ENCODE peak calls at places on chromosomes 13 and 19, in nine cellular contexts. One of them, this sample, is unnamed.

GRCh38 chr19:58519087-58519354 is 589 bp downstream of the ZBTB45 start:
- DNase-seq in fibroblast of lung: peak
- DNase-seq in BJ: peak
- DNase-seq in GM12865: peak
- DNase-seq in endothelial cell: peak
- DNase-seq in tibial artery: peak
- DNase-seq in fibroblast of the aortic adventitia: peak
- DNase-seq in astrocyte: peak
- DNase-seq in adrenal gland: peak
- DNase-seq in this sample: peak

GRCh38 chr19:507286-508203 is at the start of gene TPGS1:
- DNase-seq in fibroblast of lung: peak
- DNase-seq in BJ: no peak
- DNase-seq in GM12865: peak
- DNase-seq in endothelial cell: peak
- DNase-seq in tibial artery: peak
- DNase-seq in fibroblast of the aortic adventitia: peak
- DNase-seq in astrocyte: no peak
- DNase-seq in adrenal gland: no peak
- DNase-seq in this sample: peak

GRCh38 chr13:35475131-35475959 is 1.1 kb downstream of the MAB21L1 start:
- DNase-seq in fibroblast of lung: peak
- DNase-seq in BJ: no peak
- DNase-seq in GM12865: peak
- DNase-seq in endothelial cell: peak
- DNase-seq in tibial artery: peak
- DNase-seq in fibroblast of the aortic adventitia: peak
- DNase-seq in astrocyte: peak
- DNase-seq in adrenal gland: peak
- DNase-seq in this sample: no peak

GRCh38 chr13:110712081-110712848 is 1.2 kb upstream of the ING1 start:
- DNase-seq in fibroblast of lung: peak
- DNase-seq in BJ: no peak
- DNase-seq in GM12865: peak
- DNase-seq in endothelial cell: peak
- DNase-seq in tibial artery: peak
- DNase-seq in fibroblast of the aortic adventitia: peak
- DNase-seq in astrocyte: peak
- DNase-seq in adrenal gland: peak
- DNase-seq in this sample: peak

GRCh38 chr13:44373601-44374347 is at the start of gene SERP2:
- DNase-seq in fibroblast of lung: peak
- DNase-seq in BJ: no peak
- DNase-seq in GM12865: no peak
- DNase-seq in endothelial cell: peak
- DNase-seq in tibial artery: no peak
- DNase-seq in fibroblast of the aortic adventitia: peak
- DNase-seq in astrocyte: peak
- DNase-seq in adrenal gland: peak
- DNase-seq in this sample: peak

GRCh38 chr13:110536006-110536693 is 25.4 kb downstream of the RAB20 start:
- DNase-seq in fibroblast of lung: no peak
- DNase-seq in BJ: no peak
- DNase-seq in GM12865: no peak
- DNase-seq in endothelial cell: no peak
- DNase-seq in tibial artery: peak
- DNase-seq in fibroblast of the aortic adventitia: no peak
- DNase-seq in astrocyte: no peak
- DNase-seq in adrenal gland: peak
- DNase-seq in this sample: no peak

GRCh38 chr19:4430760-4431159 is 26.8 kb downstream of the UBXN6 start:
- DNase-seq in fibroblast of lung: no peak
- DNase-seq in BJ: no peak
- DNase-seq in GM12865: peak
- DNase-seq in endothelial cell: no peak
- DNase-seq in tibial artery: no peak
- DNase-seq in fibroblast of the aortic adventitia: no peak
- DNase-seq in astrocyte: no peak
- DNase-seq in adrenal gland: peak
- DNase-seq in this sample: no peak

GRCh38 chr13:87123987-87124784 is 547.0 kb upstream of the SLITRK5 start:
- DNase-seq in fibroblast of lung: peak
- DNase-seq in BJ: peak
- DNase-seq in GM12865: no peak
- DNase-seq in endothelial cell: no peak
- DNase-seq in tibial artery: no peak
- DNase-seq in fibroblast of the aortic adventitia: peak
- DNase-seq in astrocyte: peak
- DNase-seq in adrenal gland: no peak
- DNase-seq in this sample: no peak

GRCh38 chr19:50695251-50696064 is 24.1 kb downstream of the SHANK1 start:
- DNase-seq in fibroblast of lung: no peak
- DNase-seq in BJ: no peak
- DNase-seq in GM12865: no peak
- DNase-seq in endothelial cell: peak
- DNase-seq in tibial artery: no peak
- DNase-seq in fibroblast of the aortic adventitia: no peak
- DNase-seq in astrocyte: no peak
- DNase-seq in adrenal gland: no peak
- DNase-seq in this sample: no peak

GRCh38 chr13:46575843-46576242 is 22.9 kb downstream of the LRCH1 start:
- DNase-seq in fibroblast of lung: peak
- DNase-seq in BJ: no peak
- DNase-seq in GM12865: no peak
- DNase-seq in endothelial cell: no peak
- DNase-seq in tibial artery: no peak
- DNase-seq in fibroblast of the aortic adventitia: peak
- DNase-seq in astrocyte: peak
- DNase-seq in adrenal gland: peak
- DNase-seq in this sample: no peak

GRCh38 chr13:33489563-33489962 is 204.0 kb upstream of the STARD13 start:
- DNase-seq in fibroblast of lung: no peak
- DNase-seq in BJ: no peak
- DNase-seq in GM12865: no peak
- DNase-seq in endothelial cell: no peak
- DNase-seq in tibial artery: no peak
- DNase-seq in fibroblast of the aortic adventitia: no peak
- DNase-seq in astrocyte: no peak
- DNase-seq in adrenal gland: no peak
- DNase-seq in this sample: no peak

GRCh38 chr13:33487575-33488243 is 202.2 kb upstream of the STARD13 start:
- DNase-seq in fibroblast of lung: no peak
- DNase-seq in BJ: no peak
- DNase-seq in GM12865: peak
- DNase-seq in endothelial cell: no peak
- DNase-seq in tibial artery: no peak
- DNase-seq in fibroblast of the aortic adventitia: peak
- DNase-seq in astrocyte: no peak
- DNase-seq in adrenal gland: peak
- DNase-seq in this sample: peak

GRCh38 chr13:33493672-33494365 is 208.3 kb upstream of the STARD13 start:
- DNase-seq in fibroblast of lung: peak
- DNase-seq in BJ: no peak
- DNase-seq in GM12865: no peak
- DNase-seq in endothelial cell: no peak
- DNase-seq in tibial artery: no peak
- DNase-seq in fibroblast of the aortic adventitia: no peak
- DNase-seq in astrocyte: no peak
- DNase-seq in adrenal gland: no peak
- DNase-seq in this sample: no peak

GRCh38 chr13:33494596-33495214 is 209.2 kb upstream of the STARD13 start:
- DNase-seq in fibroblast of lung: peak
- DNase-seq in BJ: peak
- DNase-seq in GM12865: no peak
- DNase-seq in endothelial cell: peak
- DNase-seq in tibial artery: no peak
- DNase-seq in fibroblast of the aortic adventitia: peak
- DNase-seq in astrocyte: peak
- DNase-seq in adrenal gland: no peak
- DNase-seq in this sample: no peak

GRCh38 chr13:33490461-33491327 is 205.1 kb upstream of the STARD13 start:
- DNase-seq in fibroblast of lung: no peak
- DNase-seq in BJ: no peak
- DNase-seq in GM12865: no peak
- DNase-seq in endothelial cell: no peak
- DNase-seq in tibial artery: no peak
- DNase-seq in fibroblast of the aortic adventitia: peak
- DNase-seq in astrocyte: no peak
- DNase-seq in adrenal gland: no peak
- DNase-seq in this sample: no peak
- TF ChIP-seq CTCF in fibroblast of lung: no peak
- TF ChIP-seq CTCF in BJ: no peak
- TF ChIP-seq CTCF in GM12865: no peak
- TF ChIP-seq CTCF in endothelial cell: no peak
- TF ChIP-seq CTCF in tibial artery: no peak
- TF ChIP-seq CTCF in fibroblast of the aortic adventitia: no peak
- TF ChIP-seq CTCF in astrocyte: no peak
- TF ChIP-seq CTCF in adrenal gland: no peak
- TF ChIP-seq CTCF in this sample: no peak

GRCh38 chr13:28375250-28375930 is 119.5 kb downstream of the FLT1 start:
- DNase-seq in fibroblast of lung: no peak
- DNase-seq in BJ: no peak
- DNase-seq in GM12865: no peak
- DNase-seq in endothelial cell: no peak
- DNase-seq in tibial artery: no peak
- DNase-seq in fibroblast of the aortic adventitia: no peak
- DNase-seq in astrocyte: no peak
- DNase-seq in adrenal gland: no peak
- DNase-seq in this sample: no peak
- TF ChIP-seq CTCF in fibroblast of lung: no peak
- TF ChIP-seq CTCF in BJ: no peak
- TF ChIP-seq CTCF in GM12865: no peak
- TF ChIP-seq CTCF in endothelial cell: no peak
- TF ChIP-seq CTCF in tibial artery: no peak
- TF ChIP-seq CTCF in fibroblast of the aortic adventitia: no peak
- TF ChIP-seq CTCF in astrocyte: no peak
- TF ChIP-seq CTCF in adrenal gland: no peak
- TF ChIP-seq CTCF in this sample: no peak

GRCh38 chr13:112712451-112712881 is 22.6 kb downstream of the ATP11A start:
- DNase-seq in fibroblast of lung: no peak
- DNase-seq in BJ: no peak
- DNase-seq in GM12865: no peak
- DNase-seq in endothelial cell: no peak
- DNase-seq in tibial artery: no peak
- DNase-seq in fibroblast of the aortic adventitia: no peak
- DNase-seq in astrocyte: no peak
- DNase-seq in adrenal gland: no peak
- DNase-seq in this sample: peak

GRCh38 chr13:112709825-112710783 is 20.3 kb downstream of the ATP11A start:
- DNase-seq in fibroblast of lung: no peak
- DNase-seq in BJ: no peak
- DNase-seq in GM12865: no peak
- DNase-seq in endothelial cell: no peak
- DNase-seq in tibial artery: peak
- DNase-seq in fibroblast of the aortic adventitia: no peak
- DNase-seq in astrocyte: no peak
- DNase-seq in adrenal gland: no peak
- DNase-seq in this sample: no peak

GRCh38 chr13:112713517-112714253 is 23.8 kb downstream of the ATP11A start:
- DNase-seq in fibroblast of lung: no peak
- DNase-seq in BJ: no peak
- DNase-seq in GM12865: no peak
- DNase-seq in endothelial cell: no peak
- DNase-seq in tibial artery: peak
- DNase-seq in fibroblast of the aortic adventitia: peak
- DNase-seq in astrocyte: no peak
- DNase-seq in adrenal gland: no peak
- DNase-seq in this sample: peak

GRCh38 chr13:112710855-112711527 is 21.2 kb downstream of the ATP11A start:
- DNase-seq in fibroblast of lung: no peak
- DNase-seq in BJ: no peak
- DNase-seq in GM12865: no peak
- DNase-seq in endothelial cell: no peak
- DNase-seq in tibial artery: peak
- DNase-seq in fibroblast of the aortic adventitia: no peak
- DNase-seq in astrocyte: no peak
- DNase-seq in adrenal gland: no peak
- DNase-seq in this sample: peak

DNA sequence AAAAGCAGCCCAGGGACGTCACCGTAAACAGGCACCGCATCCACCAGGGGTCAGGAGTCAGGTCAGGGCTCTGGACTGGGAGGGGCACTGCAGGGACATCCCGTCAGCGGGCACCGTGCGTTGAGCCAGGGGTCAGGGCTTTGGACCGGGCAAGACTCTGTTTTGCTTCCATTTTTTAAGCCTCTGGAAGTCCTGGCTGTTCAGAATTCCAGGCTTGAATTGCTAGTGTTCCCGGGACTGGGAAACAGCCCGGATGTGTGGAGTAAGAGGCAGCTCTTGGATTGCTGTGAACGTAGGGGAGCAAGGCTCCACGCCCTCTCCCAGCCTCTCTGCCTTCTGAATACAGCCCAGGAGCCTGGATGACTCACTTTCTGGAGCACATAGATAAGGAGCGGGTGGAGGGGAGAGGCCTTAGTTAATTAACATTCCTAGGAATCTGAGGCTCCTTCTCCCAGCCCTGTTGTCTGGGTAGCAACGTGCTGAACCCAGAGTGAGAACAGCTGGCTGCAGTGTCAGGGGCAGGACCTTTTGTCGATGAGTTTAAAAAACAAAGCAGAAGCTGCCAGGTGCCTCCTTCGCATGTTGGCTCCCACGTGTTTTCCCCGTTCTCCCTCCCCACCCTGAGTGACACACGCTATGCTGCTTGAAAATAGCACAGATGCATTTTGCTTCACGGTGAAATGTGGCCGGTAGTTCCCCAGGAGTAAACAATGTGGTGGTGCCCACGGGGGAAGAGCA is 21.9 kb downstream of the ATP11A start:
- DNase-seq in fibroblast of lung: peak
- DNase-seq in BJ: peak
- DNase-seq in GM12865: peak
- DNase-seq in endothelial cell: peak
- DNase-seq in tibial artery: peak
- DNase-seq in fibroblast of the aortic adventitia: peak
- DNase-seq in astrocyte: peak
- DNase-seq in adrenal gland: peak
- DNase-seq in this sample: peak
- TF ChIP-seq CTCF in fibroblast of lung: peak
- TF ChIP-seq CTCF in BJ: peak
- TF ChIP-seq CTCF in GM12865: no peak
- TF ChIP-seq CTCF in endothelial cell: peak
- TF ChIP-seq CTCF in tibial artery: no peak
- TF ChIP-seq CTCF in fibroblast of the aortic adventitia: peak
- TF ChIP-seq CTCF in astrocyte: no peak
- TF ChIP-seq CTCF in adrenal gland: peak
- TF ChIP-seq CTCF in this sample: no peak

GRCh38 chr13:42883771-42884170 is 102.4 kb downstream of the FAM216B start:
- DNase-seq in fibroblast of lung: peak
- DNase-seq in BJ: no peak
- DNase-seq in GM12865: peak
- DNase-seq in endothelial cell: no peak
- DNase-seq in tibial artery: no peak
- DNase-seq in fibroblast of the aortic adventitia: peak
- DNase-seq in astrocyte: peak
- DNase-seq in adrenal gland: peak
- DNase-seq in this sample: no peak
- TF ChIP-seq CTCF in fibroblast of lung: no peak
- TF ChIP-seq CTCF in BJ: no peak
- TF ChIP-seq CTCF in GM12865: no peak
- TF ChIP-seq CTCF in endothelial cell: no peak
- TF ChIP-seq CTCF in tibial artery: no peak
- TF ChIP-seq CTCF in fibroblast of the aortic adventitia: no peak
- TF ChIP-seq CTCF in astrocyte: no peak
- TF ChIP-seq CTCF in adrenal gland: peak
- TF ChIP-seq CTCF in this sample: no peak

GRCh38 chr19:41452584-41453275 is 9.8 kb downstream of the ERICH4 start:
- DNase-seq in fibroblast of lung: no peak
- DNase-seq in BJ: no peak
- DNase-seq in GM12865: no peak
- DNase-seq in endothelial cell: no peak
- DNase-seq in tibial artery: no peak
- DNase-seq in fibroblast of the aortic adventitia: no peak
- DNase-seq in astrocyte: no peak
- DNase-seq in adrenal gland: no peak
- DNase-seq in this sample: no peak
- TF ChIP-seq CTCF in fibroblast of lung: no peak
- TF ChIP-seq CTCF in BJ: no peak
- TF ChIP-seq CTCF in GM12865: no peak
- TF ChIP-seq CTCF in endothelial cell: no peak
- TF ChIP-seq CTCF in tibial artery: no peak
- TF ChIP-seq CTCF in fibroblast of the aortic adventitia: no peak
- TF ChIP-seq CTCF in astrocyte: no peak
- TF ChIP-seq CTCF in adrenal gland: no peak
- TF ChIP-seq CTCF in this sample: no peak